ENCODE peak calls at places on chromosomes 4 and X, in four cellular contexts. Z, J, A and W are unnamed samples.

GRCh38 chr4:11729548-11729947 is 300.9 kb upstream of the HS3ST1 start:
- DNase-seq in Z (no peak), J (no peak), A (no peak), W (no peak)

GRCh38 chr4:47623916-47624554 is 139.0 kb downstream of the ATP10D start:
- DNase-seq in J (no peak), A (no peak), Z (no peak), W (no peak)

GRCh38 chr4:68963389-68963788 is 11.8 kb upstream of the UGT2A3 start:
- DNase-seq in J (no peak), A (no peak), Z (no peak), W (no peak)

GRCh38 chrX:25015486-25016360 is at the start of gene ARX:
- DNase-seq in A (peak), J (no peak), Z (peak), W (no peak)

GRCh38 chr4:54277691-54278090 is 48.6 kb downstream of the PDGFRA start:
- DNase-seq in J (no peak), Z (no peak), A (no peak), W (no peak)

GRCh38 chr4:86493460-86493859 is 100.7 kb upstream of the PTPN13 start:
- DNase-seq in J (no peak), Z (no peak), A (no peak), W (no peak)

GRCh38 chr4:78693777-78694456 is 82.2 kb upstream of the BMP2K start:
- DNase-seq in A (no peak), Z (no peak), J (no peak), W (peak)

GRCh38 chr4:118842055-118842454 is 6.1 kb upstream of the SEC24D start:
- DNase-seq in J (no peak), A (no peak), Z (no peak), W (no peak)

GRCh38 chr4:168421671-168422070 is 58.6 kb downstream of the DDX60L start:
- DNase-seq in Z (no peak), A (no peak), J (no peak), W (no peak)

GRCh38 chr4:149841686-149842085 is 26.0 kb upstream of the IQCM start:
- DNase-seq in J (no peak), A (no peak), Z (no peak), W (no peak)

GRCh38 chr4:104532677-104533076 is 38.0 kb upstream of the CXXC4 start:
- DNase-seq in Z (no peak), A (no peak), J (no peak), W (no peak)

GRCh38 chr4:104531390-104531789 is 36.7 kb upstream of the CXXC4 start:
- DNase-seq in Z (no peak), A (no peak), J (no peak), W (no peak)
- TF ChIP-seq CTCF in Z (no peak), A (peak), J (no peak), W (no peak)

GRCh38 chr4:57612279-57612678 is 502.1 kb upstream of the IGFBP7 start:
- DNase-seq in J (no peak), A (no peak), Z (no peak), W (no peak)
- TF ChIP-seq CTCF in J (no peak), A (peak), Z (no peak), W (no peak)

DNA sequence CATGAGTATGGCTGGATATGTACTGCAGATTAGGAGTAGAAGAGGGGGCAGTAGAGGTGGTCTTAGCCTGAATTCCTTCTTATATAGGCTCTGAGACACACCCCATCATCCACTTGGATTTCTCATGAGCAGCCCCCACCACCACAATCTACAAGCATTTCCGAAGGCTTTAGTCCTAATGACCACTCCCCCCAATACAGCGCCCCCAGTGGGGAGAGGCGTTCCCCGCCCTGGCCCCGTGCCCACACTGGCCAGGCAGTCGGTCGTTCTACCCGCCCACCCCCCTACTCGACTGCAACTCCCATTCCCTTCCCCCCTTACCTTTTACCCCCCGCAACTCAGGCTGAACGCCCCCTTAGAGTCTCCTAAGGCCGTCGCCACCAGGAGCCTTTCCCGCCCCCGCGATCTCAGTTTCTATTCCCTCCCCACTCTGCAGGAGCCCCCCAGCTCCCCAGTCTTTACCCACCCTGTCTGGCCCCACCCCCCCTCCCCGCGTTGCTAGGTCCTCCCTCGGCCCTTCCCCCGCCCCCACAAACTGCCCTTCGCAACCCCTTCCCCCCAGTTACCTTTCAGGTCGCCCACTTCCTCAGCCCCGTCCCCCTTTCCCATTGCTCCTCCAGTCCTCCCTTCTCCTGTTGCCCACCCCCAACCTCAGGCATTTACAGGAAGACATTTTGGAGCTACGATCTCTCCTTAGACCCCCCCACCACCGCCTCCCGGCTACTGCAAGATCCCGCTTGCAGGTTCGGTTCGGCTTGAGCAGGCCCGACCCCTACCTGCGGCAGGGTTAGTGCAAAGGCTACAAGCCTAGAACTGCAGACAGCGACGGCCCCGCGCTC is 468 bp downstream of the ZMYM3 start:
- DNase-seq in J (no peak), A (peak), Z (peak), W (no peak)
- TF ChIP-seq CTCF in J (no peak), A (peak), Z (no peak), W (peak)

GRCh38 chr4:139232751-139233150 is 47.3 kb downstream of the MGARP start:
- DNase-seq in J (no peak), Z (no peak), A (no peak), W (no peak)

GRCh38 chr4:139229534-139230039 is 50.4 kb downstream of the MGARP start:
- DNase-seq in J (no peak), Z (peak), A (no peak), W (no peak)

GRCh38 chr4:139223682-139224317 is 46.8 kb upstream of the ELF2 start:
- DNase-seq in A (peak), J (no peak), Z (peak), W (no peak)

GRCh38 chr4:139222215-139222614 is 45.2 kb upstream of the ELF2 start:
- DNase-seq in A (no peak), J (no peak), Z (no peak), W (no peak)

GRCh38 chr4:139227729-139228404 is 50.8 kb upstream of the ELF2 start:
- DNase-seq in Z (no peak), J (no peak), A (no peak), W (no peak)
- TF ChIP-seq CTCF in Z (no peak), J (no peak), A (no peak), W (peak)

DNA sequence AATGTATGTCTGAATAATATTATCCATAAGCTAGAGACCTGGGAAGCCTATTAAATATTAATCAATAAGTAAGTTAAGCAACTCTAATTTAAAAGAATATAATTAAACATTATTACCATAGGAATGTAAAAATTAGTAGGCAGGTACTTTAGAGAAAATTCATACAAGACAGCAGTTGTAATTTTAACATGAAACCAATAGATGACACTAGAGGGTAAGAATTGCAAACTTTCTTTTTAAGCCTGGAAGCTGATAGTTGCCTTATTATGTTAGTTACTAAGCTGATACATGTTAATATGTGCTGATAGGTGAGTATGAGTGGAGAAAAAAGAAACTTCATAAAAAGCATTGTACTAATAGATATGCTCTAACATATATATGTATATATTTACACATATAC is 1157.4 kb downstream of the FAM133A start:
- DNase-seq in J (no peak), A (no peak), Z (no peak), W (no peak)
- TF ChIP-seq CTCF in J (no peak), A (peak), Z (no peak), W (no peak)

GRCh38 chr4:100929753-100930152 is 411.9 kb upstream of the EMCN start:
- DNase-seq in A (no peak), Z (no peak), J (no peak), W (no peak)

GRCh38 chr4:100933628-100934027 is 413.7 kb downstream of the PPP3CA start:
- DNase-seq in J (no peak), Z (no peak), A (no peak), W (no peak)

GRCh38 chr4:100936676-100937390 is 410.5 kb downstream of the PPP3CA start:
- DNase-seq in J (no peak), A (no peak), Z (no peak), W (no peak)

GRCh38 chr4:100938698-100939097 is 408.6 kb downstream of the PPP3CA start:
- DNase-seq in A (no peak), J (no peak), Z (no peak), W (no peak)

GRCh38 chr4:100935090-100935489 is 412.2 kb downstream of the PPP3CA start:
- DNase-seq in A (no peak), J (no peak), Z (peak), W (no peak)
- TF ChIP-seq CTCF in A (peak), J (no peak), Z (no peak), W (no peak)

DNA sequence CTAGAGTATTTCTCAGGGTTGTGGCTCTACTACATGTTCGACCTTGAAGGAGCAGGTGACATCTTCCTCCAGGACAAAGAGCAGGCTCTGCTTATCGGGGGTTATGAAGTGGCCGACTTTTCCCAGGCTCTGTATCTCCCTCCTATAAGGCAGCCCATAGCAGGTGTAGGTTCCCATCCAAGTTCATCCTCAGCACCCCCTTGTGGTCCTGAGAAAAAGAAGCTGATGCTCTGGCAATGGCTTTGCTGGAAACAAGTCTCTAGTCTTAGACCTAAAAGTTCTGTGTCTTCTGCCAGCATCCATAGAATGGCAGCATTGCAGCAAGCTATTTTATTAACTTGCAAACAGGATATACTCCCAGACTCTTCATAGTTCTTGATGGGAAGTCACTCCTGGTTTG is 836.6 kb upstream of the PRKX start:
- DNase-seq in Z (peak), J (no peak), A (no peak), W (no peak)
- TF ChIP-seq CTCF in Z (no peak), J (no peak), A (no peak), W (no peak)